ENCODE peak calls at places on chromosomes 1 and 21, in nine cellular contexts. E is cardiac fibroblast; Z is activated effector memory CD4-positive, alpha-beta T cell treated with Interleukin-2 at 50 U/mL for 16 hours; R is mesendoderm; W is CD8-positive, alpha-beta memory T cell; P is NCI-H2029; M is activated CD8-positive, alpha-beta memory T cell treated with anti-CD3 and anti-CD28 coated beads, Interleukin-2, amount 10 ng/mL, durations not matched to agents 7 days and 5 days; T is cerebellum; L is AG08396. Q is an unnamed sample.

GRCh38 chr1:82486969-82487368 is 686.2 kb downstream of the ADGRL2 start:
- DNase-seq in E (no peak), Z (no peak), R (no peak), W (no peak), P (no peak), M (no peak), T (no peak), L (no peak), Q (no peak)

GRCh38 chr1:2554621-2555387 is 1.4 kb upstream of the TNFRSF14 start:
- DNase-seq in E (no peak), Z (no peak), R (peak; percentile 19), W (peak; percentile 43), P (no peak), M (peak; percentile 79), T (no peak), L (no peak), Q (peak; percentile 38)

GRCh38 chr1:54806931-54807611 is 5.9 kb upstream of the TTC22 start:
- DNase-seq in E (no peak), Z (no peak), R (no peak), W (peak; percentile 54), P (no peak), M (peak; percentile 85), T (no peak), L (no peak), Q (peak; percentile 64)

GRCh38 chr1:115325876-115326275 is 12.2 kb downstream of the NGF start:
- DNase-seq in E (peak; percentile 32), Z (no peak), R (no peak), W (no peak), P (no peak), M (no peak), T (no peak), L (no peak), Q (no peak)

GRCh38 chr1:226195144-226195543 is 8.6 kb upstream of the ACBD3 start:
- DNase-seq in E (no peak), Z (no peak), R (no peak), W (no peak), P (no peak), M (no peak), T (peak; percentile 43), L (no peak), Q (no peak)

GRCh38 chr1:24847995-24848857 is 81.8 kb downstream of the RUNX3 start:
- DNase-seq in E (peak; percentile 95), Z (peak; percentile 86), R (peak; percentile 97), W (peak; percentile 92), P (peak; percentile 74), M (peak; percentile 96), T (peak; percentile 49), L (peak; percentile 86), Q (peak; percentile 88)

GRCh38 chr1:153509729-153510354 is 25.9 kb downstream of the S100A6 start:
- DNase-seq in E (no peak), Z (peak; percentile 44), R (no peak), W (peak; percentile 41), P (no peak), M (peak; percentile 81), T (no peak), L (peak; percentile 37), Q (peak; percentile 65)

GRCh38 chr1:184822267-184822666 is 67.6 kb upstream of the EDEM3 start:
- DNase-seq in E (no peak), Z (no peak), R (no peak), W (no peak), P (peak; percentile 32), M (no peak), T (no peak), L (no peak), Q (no peak)

GRCh38 chr1:205693421-205693991 is 13.2 kb upstream of the SLC45A3 start:
- DNase-seq in E (no peak), Z (no peak), R (no peak), W (no peak), P (no peak), M (no peak), T (no peak), L (no peak), Q (no peak)

GRCh38 chr1:227343727-227344551 is 25.6 kb upstream of the CDC42BPA start:
- DNase-seq in E (peak; percentile 91), Z (no peak), R (no peak), W (no peak), P (no peak), M (no peak), T (no peak), L (peak; percentile 64), Q (no peak)

GRCh38 chr1:180353930-180354329 is 123.9 kb downstream of the LHX4 start:
- DNase-seq in E (no peak), Z (no peak), R (peak; percentile 90), W (no peak), P (no peak), M (no peak), T (no peak), L (no peak), Q (no peak)

GRCh38 chr1:87792094-87792493 is 463.4 kb downstream of the LMO4 start:
- DNase-seq in E (no peak), Z (no peak), R (no peak), W (no peak), P (no peak), M (no peak), T (no peak), L (no peak), Q (no peak)

GRCh38 chr1:26471498-26472329 is 526 bp upstream of the HMGN2 start:
- DNase-seq in E (peak; percentile 79), Z (no peak), R (peak; percentile 95), W (peak; percentile 23), P (peak; percentile 72), M (peak; percentile 70), T (peak; percentile 56), L (peak; percentile 58), Q (peak; percentile 49)

GRCh38 chr21:21232320-21232719 is 234.1 kb downstream of the NCAM2 start:
- DNase-seq in E (peak; percentile 79), Z (no peak), R (peak; percentile 31), W (no peak), P (no peak), M (no peak), T (no peak), L (peak; percentile 5), Q (no peak)

GRCh38 chr1:3821004-3821933 is 25.0 kb upstream of the LRRC47 start:
- DNase-seq in E (no peak), Z (no peak), R (no peak), W (no peak), P (no peak), M (no peak), T (peak; percentile 94), L (no peak), Q (no peak)

GRCh38 chr21:22374218-22374969 is 1376.2 kb downstream of the NCAM2 start:
- DNase-seq in E (no peak), Z (no peak), R (peak; percentile 86), W (no peak), P (no peak), M (no peak), T (no peak), L (no peak), Q (no peak)

GRCh38 chr1:208654241-208654640 is 410.1 kb upstream of the PLXNA2 start:
- DNase-seq in E (peak; percentile 19), Z (no peak), R (peak; percentile 76), W (no peak), P (peak; percentile 2), M (no peak), T (no peak), L (no peak), Q (no peak)

GRCh38 chr1:20223106-20223505 is 36.8 kb upstream of the PLA2G2C start:
- DNase-seq in E (no peak), Z (no peak), R (no peak), W (no peak), P (no peak), M (no peak), T (no peak), L (no peak), Q (no peak)